ENCODE peak calls at places on chromosomes 3 and 15, in four cellular contexts. D is OCI-LY7, Y is cardiac fibroblast, G is tibial artery. I is an unnamed sample.
A peak's percentile ranks its signal among the peaks of the same experiment; 100 is the strongest.

GRCh38 chr3:36477655-36478054 is 97.4 kb downstream of the STAC start:
- DNase-seq in D (no peak), Y (peak; percentile 54), G (no peak), I (no peak)

GRCh38 chr3:45509768-45510129 is 84.8 kb upstream of the LIMD1 start:
- DNase-seq in Y (no peak), G (no peak), D (no peak), I (no peak)

GRCh38 chr15:58734859-58735258 is 14.6 kb downstream of the ADAM10 start:
- DNase-seq in G (no peak), D (no peak), Y (no peak), I (no peak)

GRCh38 chr15:66644815-66645345 is 57.2 kb upstream of the SMAD6 start:
- DNase-seq in G (no peak), Y (peak; percentile 45), D (no peak), I (peak; percentile 18)

GRCh38 chr15:39232512-39232911 is 348.4 kb upstream of the THBS1 start:
- DNase-seq in G (no peak), Y (peak; percentile 90), D (no peak), I (peak; percentile 83)

GRCh38 chr15:98873441-98874218 is 134.0 kb downstream of the PGPEP1L start:
- DNase-seq in D (no peak), G (no peak), Y (peak; percentile 77), I (peak; percentile 88)

GRCh38 chr3:109195812-109196211 is 59.3 kb downstream of the C3orf85 start:
- DNase-seq in G (no peak), Y (peak; percentile 41), D (no peak), I (peak; percentile 67)

GRCh38 chr3:171908731-171909130 is 65.6 kb downstream of the TMEM212 start:
- DNase-seq in D (no peak), G (no peak), Y (no peak), I (no peak)

GRCh38 chr15:84398763-84399701 is 163.5 kb downstream of the GOLGA6L4 start:
- DNase-seq in D (no peak), G (peak; percentile 50), Y (no peak), I (no peak)

GRCh38 chr15:63715818-63716217 is 117.9 kb downstream of the HERC1 start:
- DNase-seq in Y (peak; percentile 24), D (no peak), G (no peak), I (no peak)

GRCh38 chr3:110965976-110966375 is 105.6 kb upstream of the NECTIN3 start:
- DNase-seq in G (no peak), Y (no peak), D (no peak), I (no peak)

GRCh38 chr3:49518016-49518415 is 36.3 kb upstream of the BSN start:
- DNase-seq in D (no peak), G (no peak), Y (no peak), I (no peak)

GRCh38 chr3:127019449-127019848 is 36.5 kb downstream of the PLXNA1 start:
- DNase-seq in G (no peak), Y (peak; percentile 51), D (no peak), I (peak; percentile 35)

GRCh38 chr3:9870978-9871377 is 9.1 kb downstream of the CIDEC start:
- DNase-seq in D (no peak), G (no peak), Y (peak; percentile 83), I (peak; percentile 68)

GRCh38 chr15:78046796-78047341 is 30.6 kb downstream of the TBC1D2B start:
- DNase-seq in G (peak; percentile 60), Y (no peak), D (no peak), I (no peak)

GRCh38 chr3:44198265-44198956 is 43.3 kb upstream of the TOPAZ1 start:
- DNase-seq in G (peak; percentile 76), D (peak; percentile 79), Y (peak; percentile 81), I (peak; percentile 73)

GRCh38 chr15:31239409-31239808 is 87.2 kb upstream of the KLF13 start:
- DNase-seq in Y (no peak), D (no peak), G (no peak), I (no peak)

GRCh38 chr3:106880206-106880605 is 497.0 kb upstream of the CCDC54 start:
- DNase-seq in G (no peak), Y (no peak), D (no peak), I (no peak)

GRCh38 chr3:194139085-194139976 is 3.4 kb downstream of the HES1 start:
- DNase-seq in D (peak; percentile 34), G (no peak), Y (peak; percentile 75), I (peak; percentile 87)

GRCh38 chr3:169028716-169029115 is 634.8 kb downstream of the MECOM start:
- DNase-seq in G (no peak), Y (peak; percentile 56), D (no peak), I (no peak)

GRCh38 chr3:77042892-77043291 is 3.0 kb downstream of the ROBO2 start:
- DNase-seq in Y (no peak), G (no peak), D (no peak), I (no peak)
- TF ChIP-seq CTCF in Y (no peak), G (no peak), D (no peak), I (peak; percentile 13)

GRCh38 chr3:56291244-56291680 is 177.0 kb downstream of the ERC2 start:
- DNase-seq in D (no peak), Y (peak; percentile 98), G (no peak), I (peak; percentile 96)

GRCh38 chr3:56295161-56295560 is 173.1 kb downstream of the ERC2 start:
- DNase-seq in Y (no peak), G (no peak), D (no peak), I (no peak)

GRCh38 chr3:56290376-56290775 is 177.9 kb downstream of the ERC2 start:
- DNase-seq in D (no peak), G (no peak), Y (no peak), I (no peak)

GRCh38 chr3:56294316-56294715 is 174.0 kb downstream of the ERC2 start:
- DNase-seq in Y (peak; percentile 21), D (no peak), G (no peak), I (no peak)

DNA sequence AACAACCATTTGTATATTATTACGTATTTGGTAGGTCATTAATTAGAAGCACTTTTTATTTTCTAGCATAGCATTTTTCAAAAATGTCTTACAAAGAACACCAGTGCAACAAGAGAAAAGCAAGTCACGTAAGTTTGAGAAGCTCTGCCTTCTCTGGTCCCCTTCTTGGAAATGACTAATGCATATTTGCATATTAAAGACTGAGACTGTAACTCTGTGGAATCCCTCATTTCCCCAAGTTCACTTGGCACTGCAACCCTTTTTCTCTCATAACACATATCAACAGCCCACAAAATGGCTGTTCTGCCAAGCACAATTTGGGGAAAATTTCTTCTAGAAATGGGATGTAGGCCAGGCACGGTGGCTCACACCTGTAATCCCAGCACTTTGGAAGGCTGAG is 176.3 kb downstream of the ERC2 start:
- DNase-seq in Y (peak; percentile 92), D (no peak), G (no peak), I (peak; percentile 72)
- TF ChIP-seq CTCF in Y (no peak), D (no peak), G (no peak), I (no peak)

DNA sequence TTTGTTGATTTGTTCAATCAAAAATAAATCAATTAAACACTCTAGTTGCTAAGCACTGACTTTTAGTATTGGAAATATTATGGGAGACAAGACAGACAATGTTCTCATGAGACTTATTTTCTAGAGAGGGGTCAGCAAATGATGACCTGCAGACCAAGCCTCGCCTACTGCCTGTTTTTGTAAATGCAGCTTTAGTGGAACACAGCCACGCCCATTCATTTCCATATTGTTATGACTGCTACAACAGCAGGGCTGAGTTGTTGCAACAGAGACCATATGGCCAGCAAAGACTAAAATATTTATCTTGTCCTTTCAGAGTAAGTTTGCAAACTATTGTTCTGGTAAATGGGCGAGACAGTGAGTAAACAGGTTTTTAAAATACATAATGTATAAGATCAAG is 570.2 kb downstream of the NTRK3 start:
- DNase-seq in D (no peak), G (no peak), Y (peak; percentile 26), I (no peak)
- TF ChIP-seq CTCF in D (no peak), G (no peak), Y (no peak), I (no peak)

GRCh38 chr3:88057650-88058321 is 1.0 kb downstream of the CGGBP1 start:
- DNase-seq in Y (peak; percentile 49), D (no peak), G (no peak), I (peak; percentile 50)
- TF ChIP-seq CTCF in Y (peak; percentile 29), D (peak; percentile 49), G (no peak), I (peak; percentile 38)

DNA sequence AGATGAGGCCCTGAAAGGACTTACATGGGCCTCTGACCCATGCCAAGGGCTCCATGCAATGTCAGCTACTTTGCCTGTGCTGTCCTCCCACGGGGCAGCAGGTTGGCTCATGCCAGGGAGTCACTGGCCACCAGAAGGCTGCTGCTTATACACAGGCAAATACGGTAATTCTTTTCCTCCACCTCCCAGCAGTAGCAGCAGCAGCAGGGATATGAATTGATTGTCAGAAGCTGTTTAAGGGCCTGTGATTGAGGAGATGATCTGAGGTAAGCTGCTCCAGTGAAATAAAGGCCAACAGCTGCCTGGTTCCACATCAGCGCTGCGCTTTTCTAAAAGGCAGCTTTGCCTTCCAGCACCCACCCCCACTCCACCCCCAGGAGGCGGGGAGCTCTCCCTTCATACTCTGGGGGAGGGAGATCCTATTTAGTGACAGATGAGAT is 250.5 kb downstream of the SHQ1 start:
- DNase-seq in G (no peak), Y (peak; percentile 3), D (no peak), I (no peak)
- TF ChIP-seq CTCF in G (no peak), Y (no peak), D (no peak), I (no peak)

GRCh38 chr15:50149090-50149489 is 30.1 kb upstream of the ATP8B4 start:
- DNase-seq in Y (no peak), D (no peak), G (no peak), I (no peak)

GRCh38 chr15:50150349-50150748 is 31.3 kb upstream of the ATP8B4 start:
- DNase-seq in G (no peak), Y (no peak), D (no peak), I (no peak)

GRCh38 chr15:50150851-50151250 is 31.1 kb upstream of the SLC27A2 start:
- DNase-seq in G (no peak), Y (no peak), D (no peak), I (no peak)

GRCh38 chr15:50146661-50147060 is 27.6 kb upstream of the ATP8B4 start:
- DNase-seq in D (no peak), Y (no peak), G (no peak), I (no peak)

GRCh38 chr15:50148362-50148963 is 29.4 kb upstream of the ATP8B4 start:
- DNase-seq in Y (peak; percentile 74), G (no peak), D (peak; percentile 17), I (peak; percentile 69)
- TF ChIP-seq CTCF in Y (peak; percentile 63), G (no peak), D (peak; percentile 46), I (peak; percentile 81)

I was measured in astrocyte of the spinal cord.